ENCODE peak calls at places on chromosomes 5 and 9, in seven cellular contexts. One of them, this sample, is unnamed.

GRCh38 chr5:72556351-72557146 is 49.3 kb upstream of the ZNF366 start:
- DNase-seq in foreskin keratinocyte: peak; percentile 59
- DNase-seq in cardiac fibroblast: peak; percentile 73
- DNase-seq in GOT3: no peak
- DNase-seq in mesendoderm: peak; percentile 93
- DNase-seq in astrocyte: peak; percentile 46
- DNase-seq in endothelial cell: peak; percentile 74
- DNase-seq in this sample: peak; percentile 18

GRCh38 chr5:92559331-92559730 is 1021.7 kb downstream of the NR2F1-AS1 start:
- DNase-seq in mesendoderm: no peak
- DNase-seq in GOT3: no peak
- DNase-seq in endothelial cell: no peak
- DNase-seq in cardiac fibroblast: no peak
- DNase-seq in foreskin keratinocyte: no peak
- DNase-seq in astrocyte: no peak
- DNase-seq in this sample: no peak

GRCh38 chr9:22084336-22085035 is 75.4 kb upstream of the CDKN2B start:
- DNase-seq in foreskin keratinocyte: peak; percentile 96
- DNase-seq in cardiac fibroblast: peak; percentile 93
- DNase-seq in astrocyte: peak; percentile 99
- DNase-seq in endothelial cell: no peak
- DNase-seq in mesendoderm: peak; percentile 70
- DNase-seq in GOT3: no peak
- DNase-seq in this sample: no peak

GRCh38 chr9:111937781-111938426 is 41.3 kb downstream of the UGCG start:
- DNase-seq in foreskin keratinocyte: peak; percentile 33
- DNase-seq in mesendoderm: no peak
- DNase-seq in endothelial cell: no peak
- DNase-seq in GOT3: no peak
- DNase-seq in astrocyte: peak; percentile 85
- DNase-seq in cardiac fibroblast: peak; percentile 89
- DNase-seq in this sample: no peak

GRCh38 chr5:142222235-142222880 is 102.5 kb downstream of the SPRY4 start:
- DNase-seq in endothelial cell: no peak
- DNase-seq in mesendoderm: no peak
- DNase-seq in GOT3: no peak
- DNase-seq in astrocyte: no peak
- DNase-seq in foreskin keratinocyte: no peak
- DNase-seq in cardiac fibroblast: no peak
- DNase-seq in this sample: peak; percentile 49

GRCh38 chr5:127518319-127518621 is 830 bp downstream of the PRRC1 start:
- DNase-seq in endothelial cell: no peak
- DNase-seq in foreskin keratinocyte: no peak
- DNase-seq in mesendoderm: no peak
- DNase-seq in GOT3: no peak
- DNase-seq in astrocyte: peak; percentile 70
- DNase-seq in cardiac fibroblast: peak; percentile 74
- DNase-seq in this sample: no peak

GRCh38 chr5:88833371-88834107 is 49.4 kb downstream of the MEF2C start:
- DNase-seq in endothelial cell: no peak
- DNase-seq in cardiac fibroblast: peak; percentile 87
- DNase-seq in astrocyte: peak; percentile 54
- DNase-seq in mesendoderm: peak; percentile 12
- DNase-seq in GOT3: no peak
- DNase-seq in foreskin keratinocyte: no peak
- DNase-seq in this sample: no peak

GRCh38 chr5:1832511-1833250 is 31.5 kb downstream of the NDUFS6 start:
- DNase-seq in mesendoderm: no peak
- DNase-seq in cardiac fibroblast: no peak
- DNase-seq in GOT3: no peak
- DNase-seq in astrocyte: no peak
- DNase-seq in foreskin keratinocyte: no peak
- DNase-seq in endothelial cell: no peak
- DNase-seq in this sample: no peak

GRCh38 chr5:178688551-178688950 is 41.9 kb downstream of the ZNF354A start:
- DNase-seq in endothelial cell: no peak
- DNase-seq in cardiac fibroblast: no peak
- DNase-seq in mesendoderm: no peak
- DNase-seq in GOT3: no peak
- DNase-seq in foreskin keratinocyte: no peak
- DNase-seq in astrocyte: no peak
- DNase-seq in this sample: no peak

GRCh38 chr5:89351975-89352374 is 469.0 kb upstream of the MEF2C start:
- DNase-seq in endothelial cell: no peak
- DNase-seq in mesendoderm: no peak
- DNase-seq in GOT3: no peak
- DNase-seq in astrocyte: peak; percentile 26
- DNase-seq in cardiac fibroblast: peak; percentile 47
- DNase-seq in foreskin keratinocyte: no peak
- DNase-seq in this sample: no peak

GRCh38 chr9:136643596-136644342 is 18.9 kb upstream of the EGFL7 start:
- DNase-seq in mesendoderm: no peak
- DNase-seq in astrocyte: no peak
- DNase-seq in cardiac fibroblast: no peak
- DNase-seq in GOT3: no peak
- DNase-seq in foreskin keratinocyte: no peak
- DNase-seq in endothelial cell: peak; percentile 23
- DNase-seq in this sample: no peak

GRCh38 chr5:151587796-151588606 is 3.1 kb downstream of the FAT2 start:
- DNase-seq in cardiac fibroblast: no peak
- DNase-seq in endothelial cell: no peak
- DNase-seq in mesendoderm: no peak
- DNase-seq in foreskin keratinocyte: no peak
- DNase-seq in astrocyte: no peak
- DNase-seq in GOT3: no peak
- DNase-seq in this sample: no peak

GRCh38 chr9:131867611-131868192 is 127.8 kb upstream of the RAPGEF1 start:
- DNase-seq in foreskin keratinocyte: no peak
- DNase-seq in cardiac fibroblast: no peak
- DNase-seq in astrocyte: no peak
- DNase-seq in mesendoderm: no peak
- DNase-seq in endothelial cell: no peak
- DNase-seq in GOT3: no peak
- DNase-seq in this sample: no peak

GRCh38 chr5:68033961-68034581 is 181.5 kb upstream of the PIK3R1 start:
- DNase-seq in foreskin keratinocyte: peak; percentile 12
- DNase-seq in GOT3: no peak
- DNase-seq in endothelial cell: no peak
- DNase-seq in astrocyte: peak; percentile 75
- DNase-seq in mesendoderm: peak; percentile 14
- DNase-seq in cardiac fibroblast: peak; percentile 52
- DNase-seq in this sample: no peak

GRCh38 chr9:121376214-121376830 is 6.3 kb upstream of the STOM start:
- DNase-seq in astrocyte: no peak
- DNase-seq in endothelial cell: no peak
- DNase-seq in GOT3: no peak
- DNase-seq in cardiac fibroblast: peak; percentile 61
- DNase-seq in foreskin keratinocyte: no peak
- DNase-seq in mesendoderm: no peak
- DNase-seq in this sample: no peak

GRCh38 chr5:64784451-64785025 is 15.8 kb downstream of the CWC27 start:
- DNase-seq in GOT3: no peak
- DNase-seq in cardiac fibroblast: peak; percentile 93
- DNase-seq in endothelial cell: peak; percentile 71
- DNase-seq in astrocyte: peak; percentile 53
- DNase-seq in mesendoderm: peak; percentile 79
- DNase-seq in foreskin keratinocyte: peak; percentile 40
- DNase-seq in this sample: peak; percentile 71

GRCh38 chr5:117888688-117889087 is 1099.7 kb downstream of the DTWD2 start:
- DNase-seq in foreskin keratinocyte: no peak
- DNase-seq in endothelial cell: no peak
- DNase-seq in astrocyte: no peak
- DNase-seq in mesendoderm: no peak
- DNase-seq in GOT3: no peak
- DNase-seq in cardiac fibroblast: peak; percentile 3
- DNase-seq in this sample: peak; percentile 35

GRCh38 chr5:126863402-126863801 is 86.5 kb downstream of the LMNB1 start:
- DNase-seq in endothelial cell: no peak
- DNase-seq in mesendoderm: no peak
- DNase-seq in foreskin keratinocyte: no peak
- DNase-seq in GOT3: no peak
- DNase-seq in cardiac fibroblast: no peak
- DNase-seq in astrocyte: no peak
- DNase-seq in this sample: no peak

GRCh38 chr5:141934099-141934844 is 10.6 kb downstream of the DELE1 start:
- DNase-seq in cardiac fibroblast: no peak
- DNase-seq in astrocyte: peak; percentile 56
- DNase-seq in foreskin keratinocyte: no peak
- DNase-seq in mesendoderm: no peak
- DNase-seq in endothelial cell: no peak
- DNase-seq in GOT3: no peak
- DNase-seq in this sample: no peak

GRCh38 chr9:126439402-126439765 is 112.8 kb downstream of the MVB12B start:
- DNase-seq in endothelial cell: no peak
- DNase-seq in mesendoderm: no peak
- DNase-seq in cardiac fibroblast: peak; percentile 66
- DNase-seq in astrocyte: peak; percentile 83
- DNase-seq in GOT3: no peak
- DNase-seq in foreskin keratinocyte: peak; percentile 46
- DNase-seq in this sample: no peak

GRCh38 chr5:29185558-29185957 is 2007.9 kb upstream of the CDH6 start:
- DNase-seq in astrocyte: no peak
- DNase-seq in endothelial cell: no peak
- DNase-seq in mesendoderm: no peak
- DNase-seq in GOT3: no peak
- DNase-seq in foreskin keratinocyte: no peak
- DNase-seq in cardiac fibroblast: no peak
- DNase-seq in this sample: no peak

GRCh38 chr9:128056887-128057723 is 10.0 kb downstream of the NAIF1 start:
- DNase-seq in foreskin keratinocyte: no peak
- DNase-seq in endothelial cell: no peak
- DNase-seq in astrocyte: no peak
- DNase-seq in cardiac fibroblast: no peak
- DNase-seq in mesendoderm: peak; percentile 67
- DNase-seq in GOT3: no peak
- DNase-seq in this sample: no peak

GRCh38 chr5:168329302-168329701 is 37.9 kb downstream of the WWC1 start:
- DNase-seq in endothelial cell: no peak
- DNase-seq in mesendoderm: no peak
- DNase-seq in cardiac fibroblast: no peak
- DNase-seq in GOT3: no peak
- DNase-seq in astrocyte: no peak
- DNase-seq in foreskin keratinocyte: no peak
- DNase-seq in this sample: no peak

GRCh38 chr9:14321517-14322125 is 7.7 kb upstream of the NFIB start:
- DNase-seq in GOT3: no peak
- DNase-seq in astrocyte: peak; percentile 57
- DNase-seq in cardiac fibroblast: peak; percentile 72
- DNase-seq in mesendoderm: no peak
- DNase-seq in foreskin keratinocyte: peak; percentile 39
- DNase-seq in endothelial cell: no peak
- DNase-seq in this sample: no peak

GRCh38 chr9:10704720-10705119 is 91.9 kb upstream of the PTPRD start:
- DNase-seq in astrocyte: peak; percentile 33
- DNase-seq in foreskin keratinocyte: peak; percentile 49
- DNase-seq in mesendoderm: peak; percentile 54
- DNase-seq in cardiac fibroblast: no peak
- DNase-seq in endothelial cell: no peak
- DNase-seq in GOT3: no peak
- DNase-seq in this sample: peak; percentile 1

GRCh38 chr9:85453850-85454249 is 287.9 kb downstream of the AGTPBP1 start:
- DNase-seq in GOT3: no peak
- DNase-seq in foreskin keratinocyte: no peak
- DNase-seq in endothelial cell: no peak
- DNase-seq in astrocyte: no peak
- DNase-seq in cardiac fibroblast: no peak
- DNase-seq in mesendoderm: no peak
- DNase-seq in this sample: no peak

GRCh38 chr9:93900971-93901861 is 53.9 kb downstream of the BARX1 start:
- DNase-seq in foreskin keratinocyte: no peak
- DNase-seq in GOT3: no peak
- DNase-seq in astrocyte: no peak
- DNase-seq in cardiac fibroblast: no peak
- DNase-seq in mesendoderm: no peak
- DNase-seq in endothelial cell: no peak
- DNase-seq in this sample: no peak

GRCh38 chr9:33476503-33476902 is 2.8 kb upstream of the NOL6 start:
- DNase-seq in cardiac fibroblast: no peak
- DNase-seq in astrocyte: no peak
- DNase-seq in mesendoderm: no peak
- DNase-seq in foreskin keratinocyte: no peak
- DNase-seq in GOT3: no peak
- DNase-seq in endothelial cell: no peak
- DNase-seq in this sample: no peak

GRCh38 chr9:96777539-96777864 is 385 bp downstream of the ZNF510 start:
- DNase-seq in foreskin keratinocyte: no peak
- DNase-seq in astrocyte: no peak
- DNase-seq in endothelial cell: no peak
- DNase-seq in GOT3: no peak
- DNase-seq in mesendoderm: no peak
- DNase-seq in cardiac fibroblast: no peak
- DNase-seq in this sample: no peak

GRCh38 chr5:127871448-127872153 is 168.4 kb downstream of the CCDC192 start:
- DNase-seq in endothelial cell: no peak
- DNase-seq in mesendoderm: no peak
- DNase-seq in GOT3: no peak
- DNase-seq in astrocyte: no peak
- DNase-seq in foreskin keratinocyte: peak; percentile 86
- DNase-seq in cardiac fibroblast: peak; percentile 88
- DNase-seq in this sample: no peak

GRCh38 chr9:116550728-116551436 is 136.2 kb upstream of the TRIM32 start:
- DNase-seq in foreskin keratinocyte: no peak
- DNase-seq in endothelial cell: no peak
- DNase-seq in mesendoderm: peak; percentile 4
- DNase-seq in cardiac fibroblast: peak; percentile 75
- DNase-seq in GOT3: no peak
- DNase-seq in astrocyte: peak; percentile 55
- DNase-seq in this sample: no peak

GRCh38 chr5:41995193-41995592 is 70.1 kb downstream of the FBXO4 start:
- DNase-seq in mesendoderm: no peak
- DNase-seq in foreskin keratinocyte: no peak
- DNase-seq in endothelial cell: no peak
- DNase-seq in astrocyte: no peak
- DNase-seq in GOT3: no peak
- DNase-seq in cardiac fibroblast: no peak
- DNase-seq in this sample: no peak

GRCh38 chr5:142087920-142088679 is 20.5 kb upstream of the NDFIP1 start:
- DNase-seq in mesendoderm: no peak
- DNase-seq in GOT3: no peak
- DNase-seq in cardiac fibroblast: no peak
- DNase-seq in foreskin keratinocyte: no peak
- DNase-seq in astrocyte: no peak
- DNase-seq in endothelial cell: no peak
- DNase-seq in this sample: no peak

GRCh38 chr9:136551401-136552116 is 5.7 kb upstream of the NOTCH1 start:
- DNase-seq in foreskin keratinocyte: peak; percentile 80
- DNase-seq in mesendoderm: peak; percentile 74
- DNase-seq in endothelial cell: no peak
- DNase-seq in GOT3: no peak
- DNase-seq in cardiac fibroblast: peak; percentile 60
- DNase-seq in astrocyte: peak; percentile 58
- DNase-seq in this sample: peak; percentile 70

GRCh38 chr5:69035665-69036064 is 58.1 kb upstream of the SLC30A5 start:
- DNase-seq in astrocyte: no peak
- DNase-seq in endothelial cell: no peak
- DNase-seq in cardiac fibroblast: no peak
- DNase-seq in GOT3: no peak
- DNase-seq in foreskin keratinocyte: peak; percentile 56
- DNase-seq in mesendoderm: no peak
- DNase-seq in this sample: no peak

GRCh38 chr9:81832571-81833285 is 95.5 kb upstream of the SPATA31D4 start:
- DNase-seq in GOT3: no peak
- DNase-seq in endothelial cell: no peak
- DNase-seq in cardiac fibroblast: no peak
- DNase-seq in foreskin keratinocyte: no peak
- DNase-seq in astrocyte: peak; percentile 74
- DNase-seq in mesendoderm: no peak
- DNase-seq in this sample: peak; percentile 62

GRCh38 chr9:93656426-93657222 is 80.2 kb downstream of the PHF2 start:
- DNase-seq in cardiac fibroblast: no peak
- DNase-seq in astrocyte: no peak
- DNase-seq in GOT3: no peak
- DNase-seq in foreskin keratinocyte: no peak
- DNase-seq in endothelial cell: no peak
- DNase-seq in mesendoderm: no peak
- DNase-seq in this sample: no peak

This sample was measured in H4.